ENCODE peak calls at places on chromosomes 6 and 20, in four cellular contexts. C is A549, L is Peyer's patch, Q is adrenal gland. J is an unnamed sample.

GRCh38 chr6:45718901-45719300 is 296.8 kb downstream of the CLIC5 start:
- DNase-seq in Q (no peak), C (no peak), L (no peak), J (no peak)

GRCh38 chr20:40991181-40991889 is 37.3 kb upstream of the TOP1 start:
- DNase-seq in Q (no peak), C (no peak), L (peak; percentile 82), J (no peak)

GRCh38 chr20:9514072-9514460 is 324 bp upstream of the LAMP5 start:
- DNase-seq in L (no peak), Q (no peak), C (no peak), J (no peak)

GRCh38 chr20:63130654-63131577 is 85.0 kb downstream of the YTHDF1 start:
- DNase-seq in Q (no peak), C (no peak), L (no peak), J (no peak)

GRCh38 chr6:40268166-40268958 is 318.8 kb downstream of the LRFN2 start:
- DNase-seq in C (no peak), L (no peak), Q (no peak), J (no peak)

GRCh38 chr6:142902636-142903053 is 42.3 kb downstream of the HIVEP2 start:
- DNase-seq in L (peak; percentile 77), Q (peak; percentile 26), C (no peak), J (no peak)

GRCh38 chr20:34979366-34980153 is 23.9 kb downstream of the MYH7B start:
- DNase-seq in Q (no peak), L (no peak), C (no peak), J (peak; percentile 82)

GRCh38 chr20:33291830-33292355 is 8.9 kb downstream of the BPIFB1 start:
- DNase-seq in C (peak; percentile 59), Q (peak; percentile 24), L (peak; percentile 34), J (no peak)

GRCh38 chr6:135871296-135871695 is 19.8 kb downstream of the PDE7B start:
- DNase-seq in Q (no peak), C (no peak), L (no peak), J (no peak)

GRCh38 chr6:55276745-55277627 is 50.3 kb upstream of the GFRAL start:
- DNase-seq in Q (peak; percentile 8), L (no peak), C (peak; percentile 15), J (peak; percentile 44)

GRCh38 chr20:55333798-55334197 is 671.5 kb downstream of the CBLN4 start:
- DNase-seq in C (no peak), Q (no peak), L (no peak), J (no peak)

GRCh38 chr6:115999256-115999655 is 61.4 kb downstream of the FRK start:
- DNase-seq in C (no peak), Q (no peak), L (no peak), J (no peak)

GRCh38 chr6:143112084-143112768 is 51.5 kb downstream of the AIG1 start:
- DNase-seq in C (no peak), Q (no peak), L (no peak), J (no peak)

GRCh38 chr6:168302534-168302933 is 17.0 kb downstream of the DACT2 start:
- DNase-seq in Q (no peak), C (no peak), L (no peak), J (no peak)

GRCh38 chr6:16273266-16273665 is 34.9 kb downstream of the GMPR start:
- DNase-seq in L (no peak), C (no peak), Q (no peak), J (no peak)

GRCh38 chr20:64255361-64256281 is at the start of gene PCMTD2:
- DNase-seq in C (peak; percentile 90), L (peak; percentile 77), Q (peak; percentile 76), J (peak; percentile 88)

GRCh38 chr20:11569163-11569562 is 348.5 kb upstream of the BTBD3 start:
- DNase-seq in L (no peak), Q (no peak), C (no peak), J (no peak)

GRCh38 chr20:56710577-56711465 is 81.7 kb downstream of the TFAP2C start:
- DNase-seq in C (peak; percentile 38), L (no peak), Q (no peak), J (no peak)

GRCh38 chr6:152471459-152472070 is 165.6 kb downstream of the SYNE1 start:
- DNase-seq in L (no peak), Q (no peak), C (no peak), J (no peak)

GRCh38 chr6:88679841-88680240 is 283.6 kb downstream of the RNGTT start:
- DNase-seq in Q (no peak), L (no peak), C (no peak), J (no peak)

GRCh38 chr6:150325093-150325772 is 43.6 kb upstream of the IYD start:
- DNase-seq in Q (no peak), C (no peak), L (no peak), J (no peak)

GRCh38 chr6:10582774-10583508 is 61.8 kb downstream of the GCNT2 start:
- DNase-seq in Q (no peak), C (no peak), L (no peak), J (no peak)

GRCh38 chr6:166085498-166085897 is 82.2 kb downstream of the TBXT start:
- DNase-seq in C (no peak), L (no peak), Q (no peak), J (no peak)

GRCh38 chr20:63545814-63546213 is 1.7 kb downstream of the SRMS start:
- DNase-seq in Q (no peak), L (peak; percentile 40), C (no peak), J (no peak)

DNA sequence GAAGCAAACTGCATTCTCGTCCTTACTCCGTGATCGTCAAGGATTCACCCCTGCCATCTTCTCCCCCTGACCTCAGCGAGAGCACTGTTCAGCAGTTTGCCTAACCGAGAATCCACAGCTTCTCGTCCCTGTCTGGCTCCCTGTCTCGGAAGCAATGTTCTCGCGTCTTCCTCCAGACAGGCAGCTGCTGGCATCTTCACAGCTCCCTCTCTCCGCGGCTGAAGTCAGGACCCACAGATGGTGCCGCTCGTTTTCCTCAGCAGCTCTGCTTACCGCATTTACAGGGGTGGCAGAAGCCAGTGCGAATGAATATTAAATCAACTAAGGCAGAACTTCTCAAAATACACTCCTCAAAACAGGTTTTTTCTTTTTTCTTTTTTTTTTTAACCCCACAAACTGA is 18.9 kb upstream of the SLC22A2 start:
- DNase-seq in Q (no peak), L (no peak), C (no peak), J (no peak)
- H3K4me3 ChIP-seq in Q (no peak overlapping the region), L (no peak overlapping the region), C (no peak overlapping the region), J (peak overlapping the region; percentile 49)

GRCh38 chr20:6114696-6115095 is 8.1 kb downstream of the FERMT1 start:
- DNase-seq in C (no peak), L (no peak), Q (no peak), J (no peak)
- H3K4me1 ChIP-seq in C (no peaks in the 10 kb centered on the region), L (peaks cover 5% of the 10 kb centered on the region), Q (no peaks in the 10 kb centered on the region), J (no peaks in the 10 kb centered on the region)

GRCh38 chr20:18224968-18225568 is 63.3 kb upstream of the ZNF133 start:
- DNase-seq in Q (peak; percentile 81), C (peak; percentile 53), L (no peak), J (peak; percentile 68)

GRCh38 chr20:18223399-18223798 is 64.9 kb upstream of the ZNF133 start:
- DNase-seq in C (no peak), Q (no peak), L (no peak), J (no peak)

DNA sequence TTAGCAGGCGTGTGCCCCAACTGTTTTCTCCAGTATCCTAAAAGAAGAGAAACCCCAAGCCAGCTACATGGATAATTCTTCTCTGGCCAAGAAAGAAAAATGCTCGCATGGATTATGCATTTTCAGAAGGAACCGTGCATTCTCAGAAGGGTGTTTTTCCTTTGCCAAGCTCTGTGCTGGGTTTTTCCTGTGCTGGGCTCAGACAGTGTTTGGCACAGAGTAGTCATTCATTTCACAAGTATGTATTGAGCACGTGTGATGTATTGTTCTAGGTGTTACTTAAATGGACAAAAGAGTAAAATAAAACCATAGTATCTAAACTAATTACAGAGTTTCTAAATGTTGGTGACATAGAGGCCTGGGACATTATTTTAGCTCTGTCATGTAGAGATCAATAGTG is 62.7 kb upstream of the ZNF133 start:
- DNase-seq in Q (no peak), L (no peak), C (no peak), J (no peak)
- H3K4me3 ChIP-seq in Q (no peak overlapping the region), L (no peak overlapping the region), C (no peak overlapping the region), J (no peak overlapping the region)

GRCh38 chr20:25297141-25297905 is 49.4 kb downstream of the PYGB start:
- DNase-seq in L (no peak), Q (no peak), C (no peak), J (no peak)
- H3K4me1 ChIP-seq in L (peaks cover 17% of the 10 kb centered on the region), Q (peaks cover 18% of the 10 kb centered on the region), C (peaks cover 70% of the 10 kb centered on the region), J (peaks cover 28% of the 10 kb centered on the region)

DNA sequence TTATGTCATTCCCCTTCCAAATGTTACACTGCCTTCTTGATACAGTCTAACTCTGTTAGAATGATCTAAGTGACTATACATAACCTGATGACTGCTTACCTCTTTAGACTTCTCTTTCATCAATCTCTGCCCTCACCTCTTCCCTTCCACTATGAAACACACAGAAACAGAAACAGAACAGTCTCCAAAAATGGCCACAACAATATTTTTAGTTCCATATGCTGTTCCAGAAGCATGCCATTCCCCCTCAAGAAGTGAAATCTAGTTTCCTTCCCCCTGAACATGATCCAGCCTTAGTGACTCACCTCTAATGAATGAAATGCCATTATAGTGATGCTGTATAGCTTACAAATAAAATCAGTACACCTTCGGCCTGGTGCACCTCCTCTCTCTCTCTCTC is 229.3 kb upstream of the TENT5A start:
- DNase-seq in L (no peak), Q (no peak), C (no peak), J (no peak)
- H3K4me3 ChIP-seq in L (no peak overlapping the region), Q (no peak overlapping the region), C (no peak overlapping the region), J (no peak overlapping the region)

DNA sequence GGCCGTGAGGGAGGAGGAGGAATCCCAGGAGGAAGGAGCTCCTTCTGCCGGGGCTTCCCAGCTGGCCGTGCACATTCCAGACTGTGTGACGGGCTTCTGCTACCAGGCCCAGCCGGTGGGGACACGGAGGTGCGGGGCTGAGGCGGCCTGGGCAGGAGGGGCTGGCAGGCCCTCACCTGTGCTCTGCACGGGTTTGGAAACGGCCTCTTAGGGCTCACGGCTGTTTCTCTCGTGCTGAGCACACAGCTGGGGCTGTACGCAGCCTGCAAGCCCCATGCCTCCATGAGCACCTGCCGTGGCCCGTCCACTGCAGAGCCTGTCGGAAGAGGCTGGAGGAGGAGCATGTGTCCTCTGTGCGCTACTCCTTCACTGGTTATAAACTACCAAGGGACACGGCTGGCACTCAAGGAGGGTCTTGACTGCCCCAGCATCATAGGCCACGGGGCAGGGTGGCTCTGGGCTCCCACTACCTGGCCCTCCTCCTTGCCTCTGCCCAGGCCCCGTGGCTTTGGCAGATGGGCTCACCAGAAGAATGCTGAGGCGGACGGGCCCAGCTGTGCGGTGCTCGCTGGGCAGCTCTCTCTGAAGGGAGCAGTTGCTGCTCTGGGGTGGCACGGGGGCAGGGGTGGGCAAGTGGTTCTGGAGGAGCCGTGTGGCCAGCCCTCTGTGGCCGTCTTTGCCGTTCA is 15.8 kb downstream of the NPEPL1 start:
- DNase-seq in C (no peak), Q (peak; percentile 3), L (peak; percentile 5), J (peak; percentile 41)
- H3K4me1 ChIP-seq in C (no peaks in the 10 kb centered on the region), Q (no peaks in the 10 kb centered on the region), L (no peaks in the 10 kb centered on the region), J (no peaks in the 10 kb centered on the region)

J was measured in psoas muscle.